ENCODE peak calls at places on chromosomes 12 and 14, in eight cellular contexts. D is choroid plexus epithelial cell, H is AG08396, M is left lung, W is NAMALWA, U is astrocyte of the spinal cord, Y is aorta, R is Peyer's patch. L is an unnamed sample.

GRCh38 chr12:42744539-42745156 is 155.1 kb upstream of the PRICKLE1 start:
- DNase-seq in D (peak; percentile 33), H (no peak), M (no peak), W (no peak), U (no peak), Y (no peak), R (no peak), L (no peak)

GRCh38 chr14:56702515-56702914 is 107.8 kb downstream of the OTX2 start:
- DNase-seq in D (no peak), H (no peak), M (no peak), W (no peak), U (no peak), Y (no peak), R (no peak), L (no peak)

GRCh38 chr12:26226629-26227375 is 31.4 kb downstream of the SSPN start:
- DNase-seq in D (peak; percentile 26), H (peak; percentile 23), M (no peak), W (no peak), U (peak; percentile 31), Y (no peak), R (no peak), L (no peak)

GRCh38 chr14:50040905-50041465 is 75.4 kb downstream of the VCPKMT start:
- DNase-seq in D (no peak), H (no peak), M (no peak), W (no peak), U (no peak), Y (no peak), R (no peak), L (no peak)

GRCh38 chr12:121009744-121010143 is 6.5 kb downstream of the C12orf43 start:
- DNase-seq in D (peak; percentile 75), H (peak; percentile 46), M (no peak), W (peak; percentile 35), U (peak; percentile 33), Y (no peak), R (no peak), L (no peak)

GRCh38 chr12:8081228-8081920 is 700 bp upstream of the NECAP1 start:
- DNase-seq in D (no peak), H (no peak), M (no peak), W (peak; percentile 69), U (no peak), Y (no peak), R (no peak), L (no peak)

GRCh38 chr12:88591343-88591742 is 11.1 kb upstream of the KITLG start:
- DNase-seq in D (no peak), H (no peak), M (no peak), W (no peak), U (no peak), Y (no peak), R (no peak), L (no peak)

GRCh38 chr12:130805635-130806034 is 33.4 kb downstream of the STX2 start:
- DNase-seq in D (no peak), H (no peak), M (no peak), W (no peak), U (no peak), Y (no peak), R (no peak), L (no peak)

GRCh38 chr12:78951746-78952532 is 87.4 kb downstream of the SYT1 start:
- DNase-seq in D (no peak), H (no peak), M (no peak), W (no peak), U (peak; percentile 6), Y (no peak), R (no peak), L (no peak)

GRCh38 chr12:7403466-7403865 is 40.5 kb downstream of the CD163L1 start:
- DNase-seq in D (peak; percentile 2), H (peak; percentile 18), M (no peak), W (no peak), U (no peak), Y (no peak), R (no peak), L (no peak)

GRCh38 chr14:36426836-36427235 is 93.2 kb downstream of the NKX2-1 start:
- DNase-seq in D (no peak), H (no peak), M (no peak), W (no peak), U (no peak), Y (no peak), R (no peak), L (no peak)

GRCh38 chr12:108828774-108829173 is 28.6 kb downstream of the SSH1 start:
- DNase-seq in D (peak; percentile 85), H (no peak), M (no peak), W (no peak), U (peak; percentile 88), Y (no peak), R (no peak), L (no peak)

GRCh38 chr14:50335989-50336391 is 23.9 kb downstream of the DMAC2L start:
- DNase-seq in D (peak; percentile 69), H (no peak), M (no peak), W (peak; percentile 70), U (peak; percentile 33), Y (no peak), R (no peak), L (no peak)

GRCh38 chr12:29207120-29207519 is 58.0 kb downstream of the FAR2 start:
- DNase-seq in D (peak; percentile 81), H (no peak), M (no peak), W (no peak), U (peak; percentile 50), Y (no peak), R (no peak), L (no peak)

GRCh38 chr12:115771065-115771464 is 506.4 kb downstream of the MED13L start:
- DNase-seq in D (peak; percentile 20), H (no peak), M (no peak), W (no peak), U (no peak), Y (no peak), R (no peak), L (no peak)

GRCh38 chr14:70879448-70879847 is 27.8 kb upstream of the PCNX1 start:
- DNase-seq in D (peak; percentile 53), H (no peak), M (no peak), W (no peak), U (no peak), Y (no peak), R (no peak), L (no peak)

GRCh38 chr14:78836777-78837176 is 666.6 kb downstream of the NRXN3 start:
- DNase-seq in D (peak; percentile 78), H (peak; percentile 25), M (no peak), W (peak; percentile 74), U (peak; percentile 64), Y (no peak), R (no peak), L (no peak)

GRCh38 chr12:65881965-65882413 is 57.7 kb downstream of the HMGA2 start:
- DNase-seq in D (peak; percentile 83), H (no peak), M (peak; percentile 68), W (no peak), U (peak; percentile 86), Y (peak; percentile 88), R (peak; percentile 17), L (peak; percentile 76)

GRCh38 chr14:33307691-33308369 is 369.2 kb downstream of the NPAS3 start:
- DNase-seq in D (peak; percentile 9), H (peak; percentile 5), M (peak; percentile 49), W (no peak), U (peak; percentile 86), Y (no peak), R (no peak), L (no peak)

GRCh38 chr12:131204416-131205311 is 251.0 kb downstream of the ADGRD1 start:
- DNase-seq in D (no peak), H (no peak), M (no peak), W (no peak), U (no peak), Y (no peak), R (no peak), L (peak; percentile 61)

GRCh38 chr14:104794099-104794498 is 1.4 kb downstream of the AKT1 start:
- DNase-seq in D (peak; percentile 78), H (peak; percentile 79), M (peak; percentile 79), W (peak; percentile 51), U (peak; percentile 63), Y (no peak), R (peak; percentile 41), L (peak; percentile 87)

GRCh38 chr12:2640281-2640680 is 154.5 kb upstream of the FKBP4 start:
- DNase-seq in D (no peak), H (peak; percentile 73), M (no peak), W (no peak), U (no peak), Y (peak; percentile 69), R (no peak), L (no peak)

GRCh38 chr12:110079477-110080400 is 31.4 kb upstream of the C12orf76 start:
- DNase-seq in D (peak; percentile 83), H (no peak), M (peak; percentile 64), W (peak; percentile 70), U (no peak), Y (peak; percentile 80), R (peak; percentile 85), L (peak; percentile 82)

GRCh38 chr12:92848740-92849139 is 80.4 kb downstream of the EEA1 start:
- DNase-seq in D (no peak), H (no peak), M (no peak), W (no peak), U (no peak), Y (no peak), R (no peak), L (no peak)

GRCh38 chr14:105738638-105739037 is 212.3 kb downstream of the TMEM121 start:
- DNase-seq in D (no peak), H (no peak), M (no peak), W (no peak), U (no peak), Y (no peak), R (no peak), L (no peak)

GRCh38 chr12:123131291-123131831 is 19.5 kb downstream of the PITPNM2 start:
- DNase-seq in D (peak; percentile 42), H (no peak), M (no peak), W (no peak), U (no peak), Y (no peak), R (no peak), L (no peak)

GRCh38 chr14:68042591-68043210 is 223.1 kb downstream of the RAD51B start:
- DNase-seq in D (peak; percentile 10), H (no peak), M (no peak), W (no peak), U (peak; percentile 7), Y (no peak), R (no peak), L (no peak)

GRCh38 chr12:99959549-99960170 is 25.1 kb downstream of the ANKS1B start:
- DNase-seq in D (peak; percentile 36), H (no peak), M (no peak), W (no peak), U (peak; percentile 2), Y (no peak), R (no peak), L (no peak)

GRCh38 chr12:34391771-34392581 is 369.7 kb downstream of the ALG10 start:
- DNase-seq in D (no peak), H (no peak), M (peak; percentile 0), W (no peak), U (no peak), Y (peak; percentile 29), R (no peak), L (peak; percentile 46)

GRCh38 chr14:24789277-24789832 is 155.4 kb upstream of the GZMB start:
- DNase-seq in D (no peak), H (no peak), M (no peak), W (no peak), U (no peak), Y (no peak), R (no peak), L (no peak)

GRCh38 chr12:55727643-55728184 is 1.1 kb downstream of the CD63 start:
- DNase-seq in D (peak; percentile 65), H (no peak), M (peak; percentile 82), W (no peak), U (no peak), Y (peak; percentile 83), R (no peak), L (peak; percentile 91)

GRCh38 chr12:121630791-121631190 is 4.5 kb downstream of the ORAI1 start:
- DNase-seq in D (no peak), H (no peak), M (no peak), W (no peak), U (no peak), Y (no peak), R (no peak), L (no peak)

GRCh38 chr12:75086086-75087038 is 123.3 kb downstream of the KCNC2 start:
- DNase-seq in D (peak; percentile 3), H (no peak), M (no peak), W (no peak), U (peak; percentile 65), Y (no peak), R (no peak), L (no peak)

GRCh38 chr12:49232940-49233841 is 31.7 kb upstream of the TUBA1C start:
- DNase-seq in D (peak; percentile 53), H (peak; percentile 37), M (peak; percentile 49), W (no peak), U (peak; percentile 61), Y (peak; percentile 71), R (no peak), L (peak; percentile 71)